ENCODE peak calls at places on chromosome 12, in ten cellular contexts. I, K, C, W, Z, P, Q, Y, G and D are unnamed samples.

GRCh38 chr12:108939594-108939993 is 59.7 kb downstream of the DAO start:
- DNase-seq in I (no peak), K (no peak), C (peak; percentile 76), W (no peak), Z (peak; percentile 6), P (peak; percentile 34), Q (no peak), Y (peak; percentile 37), G (no peak), D (no peak)

GRCh38 chr12:120085920-120086319 is 30.6 kb downstream of the RAB35 start:
- DNase-seq in I (no peak), K (no peak), C (peak; percentile 27), W (no peak), Z (no peak), P (no peak), Q (no peak), Y (no peak), G (no peak), D (no peak)

GRCh38 chr12:113081785-113082296 is 25.3 kb downstream of the DTX1 start:
- DNase-seq in I (no peak), K (no peak), C (no peak), W (no peak), Z (no peak), P (no peak), Q (no peak), Y (no peak), G (no peak), D (no peak)

GRCh38 chr12:104958009-104958945 is at the start of gene SLC41A2:
- DNase-seq in I (peak; percentile 86), K (peak; percentile 35), C (peak; percentile 84), W (peak; percentile 85), Z (peak; percentile 92), P (peak; percentile 83), Q (peak; percentile 92), Y (peak; percentile 86), G (peak; percentile 46), D (peak; percentile 27)

GRCh38 chr12:52655720-52656124 is 3.7 kb upstream of the KRT2 start:
- DNase-seq in I (peak; percentile 38), K (no peak), C (no peak), W (no peak), Z (no peak), P (peak; percentile 28), Q (no peak), Y (peak; percentile 51), G (peak; percentile 58), D (no peak)

GRCh38 chr12:127779301-127780045 is 487.5 kb upstream of the TMEM132C start:
- DNase-seq in I (no peak), K (no peak), C (no peak), W (no peak), Z (no peak), P (no peak), Q (no peak), Y (no peak), G (no peak), D (no peak)

GRCh38 chr12:991350-992278 is 591 bp downstream of the ERC1 start:
- DNase-seq in I (no peak), K (peak; percentile 56), C (peak; percentile 47), W (no peak), Z (no peak), P (no peak), Q (no peak), Y (peak; percentile 28), G (no peak), D (no peak)

GRCh38 chr12:93803408-93803807 is 126.2 kb downstream of the CRADD start:
- DNase-seq in I (no peak), K (no peak), C (no peak), W (no peak), Z (peak; percentile 88), P (no peak), Q (no peak), Y (peak; percentile 79), G (peak; percentile 73), D (no peak)

GRCh38 chr12:104975621-104976343 is 10.3 kb upstream of the NOPCHAP1 start:
- DNase-seq in I (no peak), K (no peak), C (no peak), W (no peak), Z (peak; percentile 15), P (no peak), Q (no peak), Y (peak; percentile 82), G (no peak), D (no peak)

GRCh38 chr12:47903927-47904646 is 707 bp downstream of the VDR start:
- DNase-seq in I (peak; percentile 70), K (peak; percentile 65), C (no peak), W (no peak), Z (peak; percentile 77), P (peak; percentile 29), Q (peak; percentile 86), Y (peak; percentile 85), G (peak; percentile 13), D (no peak)

DNA sequence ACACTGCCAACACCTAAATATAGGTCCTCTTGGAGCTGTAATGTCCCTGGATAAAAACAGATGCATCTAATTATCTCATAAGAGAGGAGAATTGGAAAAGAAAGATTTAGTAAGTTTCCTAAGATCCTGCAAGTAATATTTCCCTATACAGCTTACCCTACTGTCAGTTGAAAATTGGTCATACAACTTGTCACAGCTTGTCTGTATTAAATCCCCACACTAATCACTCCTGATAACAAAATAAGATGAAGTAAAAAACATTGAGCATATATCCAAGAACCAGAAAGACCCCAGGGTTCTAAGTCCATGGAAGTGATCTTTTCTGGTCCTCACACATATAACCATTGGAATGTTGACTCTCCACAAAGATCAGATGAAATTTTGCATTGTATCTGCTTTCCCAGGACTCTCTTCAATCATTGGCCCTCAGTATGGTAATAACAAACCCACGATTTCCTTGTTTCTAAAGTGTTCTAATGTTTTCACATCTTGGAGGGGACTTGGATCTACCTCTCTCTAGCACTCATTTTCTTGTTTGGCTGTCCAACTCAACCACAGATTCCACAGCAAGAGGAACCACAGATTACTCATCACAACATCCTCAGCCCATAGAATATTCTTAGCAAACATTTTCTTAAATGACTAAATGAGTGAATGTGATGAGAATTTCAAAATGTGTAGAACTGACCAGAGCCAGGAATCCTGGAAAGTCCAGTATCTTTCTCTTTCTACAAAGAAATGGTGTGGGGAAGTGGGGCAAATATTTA is 769.3 kb upstream of the USP15 start:
- DNase-seq in I (no peak), K (no peak), C (no peak), W (no peak), Z (no peak), P (no peak), Q (no peak), Y (peak; percentile 88), G (no peak), D (peak; percentile 18)
- H3K27ac ChIP-seq in I (no peak overlapping the region), K (no peak overlapping the region), C (no peak overlapping the region), W (no peak overlapping the region), Z (no peak overlapping the region), P (no peak overlapping the region), Q (no peak overlapping the region), Y (no peak overlapping the region), G (no peak overlapping the region), D (no peak overlapping the region)

DNA sequence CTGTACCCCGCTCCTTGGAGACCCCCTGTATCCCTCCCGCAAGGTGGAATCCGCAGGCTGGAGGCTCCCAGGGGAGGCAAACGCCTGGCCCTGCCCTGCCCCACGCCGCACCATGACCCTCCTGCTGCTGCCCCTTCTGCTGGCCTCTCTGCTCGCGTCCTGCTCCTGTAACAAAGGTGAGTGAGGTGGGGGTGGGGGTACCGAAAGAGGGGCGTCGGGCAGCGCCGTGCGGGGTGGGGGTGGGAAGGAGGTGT is 293 bp downstream of the CLSTN3 start:
- DNase-seq in I (no peak), K (no peak), C (no peak), W (no peak), Z (no peak), P (no peak), Q (no peak), Y (no peak), G (no peak), D (no peak)
- H3K27ac ChIP-seq in I (no peak overlapping the region), K (no peak overlapping the region), C (no peak overlapping the region), W (peak overlapping the region; percentile 90), Z (no peak overlapping the region), P (peak overlapping the region; percentile 41), Q (peak overlapping the region; percentile 35), Y (no peak overlapping the region), G (peak overlapping the region; percentile 73), D (no peak overlapping the region)

GRCh38 chr12:130818381-130819247 is 20.4 kb downstream of the STX2 start:
- DNase-seq in I (peak; percentile 65), K (peak; percentile 46), C (peak; percentile 57), W (peak; percentile 84), Z (peak; percentile 25), P (no peak), Q (peak; percentile 73), Y (peak; percentile 28), G (peak; percentile 52), D (no peak)
- H3K27ac ChIP-seq in I (no peak overlapping the region), K (peak overlapping the region; percentile 40), C (no peak overlapping the region), W (no peak overlapping the region), Z (no peak overlapping the region), P (no peak overlapping the region), Q (no peak overlapping the region), Y (no peak overlapping the region), G (no peak overlapping the region), D (peak overlapping the region; percentile 25)

GRCh38 chr12:30692470-30692869 is 3.2 kb downstream of the IPO8 start:
- DNase-seq in I (no peak), K (no peak), C (no peak), W (no peak), Z (peak; percentile 37), P (no peak), Q (no peak), Y (no peak), G (no peak), D (no peak)

GRCh38 chr12:30694971-30695326 is 720 bp downstream of the IPO8 start:
- DNase-seq in I (peak; percentile 54), K (no peak), C (peak; percentile 26), W (peak; percentile 50), Z (peak; percentile 36), P (peak; percentile 21), Q (peak; percentile 58), Y (peak; percentile 46), G (peak; percentile 30), D (no peak)

GRCh38 chr12:30687265-30687986 is 8.2 kb downstream of the IPO8 start:
- DNase-seq in I (no peak), K (no peak), C (no peak), W (no peak), Z (peak; percentile 10), P (no peak), Q (no peak), Y (no peak), G (no peak), D (no peak)

GRCh38 chr12:30694412-30694955 is 1.2 kb downstream of the IPO8 start:
- DNase-seq in I (no peak), K (no peak), C (peak; percentile 50), W (no peak), Z (peak; percentile 36), P (no peak), Q (no peak), Y (peak; percentile 28), G (no peak), D (no peak)

DNA sequence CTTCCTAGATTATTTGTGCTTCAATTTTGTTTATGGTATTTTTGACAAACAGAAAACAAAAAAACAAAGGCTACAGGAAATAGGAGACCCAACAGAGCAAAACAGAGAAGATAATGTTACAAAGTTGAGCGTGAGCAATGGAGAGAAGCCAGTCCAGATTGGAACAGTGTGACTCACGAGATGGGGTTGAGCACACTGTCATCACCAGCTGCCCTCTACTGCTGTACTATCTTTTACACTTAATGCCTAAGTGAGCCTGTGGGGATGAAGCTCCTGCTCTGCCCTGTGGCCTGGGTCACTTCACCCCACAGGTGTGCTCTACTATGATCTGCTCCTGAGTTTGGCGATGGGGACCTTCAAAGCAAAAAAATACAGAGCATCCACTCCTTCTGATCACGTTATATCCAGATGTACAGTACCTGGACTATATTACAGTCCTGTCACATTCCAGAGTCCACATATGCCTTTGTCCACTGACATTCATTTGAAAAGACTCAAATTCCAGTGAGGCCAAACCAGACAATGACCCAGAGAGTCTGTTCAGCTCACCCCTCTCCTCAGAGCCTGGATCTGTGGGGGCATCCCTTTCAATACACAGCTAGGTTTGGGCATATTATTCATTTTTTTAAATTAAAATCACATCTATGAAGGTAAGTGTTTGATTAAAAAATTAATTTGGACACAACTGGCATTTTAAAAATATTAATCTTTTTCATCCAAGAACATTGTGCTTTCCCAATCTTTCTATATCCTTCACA is 4.4 kb downstream of the IPO8 start:
- DNase-seq in I (no peak), K (no peak), C (no peak), W (no peak), Z (peak; percentile 79), P (no peak), Q (no peak), Y (peak; percentile 54), G (no peak), D (no peak)
- H3K27ac ChIP-seq in I (peak overlapping the region; percentile 77), K (no peak overlapping the region), C (no peak overlapping the region), W (no peak overlapping the region), Z (peak overlapping the region; percentile 36), P (no peak overlapping the region), Q (no peak overlapping the region), Y (no peak overlapping the region), G (no peak overlapping the region), D (peak overlapping the region; percentile 21)